ENCODE peak calls at places on chromosomes 12 and 14, in five cellular contexts. One of them, this sample, is unnamed.

GRCh38 chr12:4276524-4277204 is 3.1 kb downstream of the CCND2 start:
- DNase-seq in fibroblast of the aortic adventitia: peak
- DNase-seq in foreskin fibroblast: peak
- DNase-seq in tibial nerve: peak
- DNase-seq in cardiac fibroblast: peak
- DNase-seq in this sample: peak

GRCh38 chr12:62435337-62436163 is 31.1 kb upstream of the MON2 start:
- DNase-seq in tibial nerve: no peak
- DNase-seq in fibroblast of the aortic adventitia: peak
- DNase-seq in cardiac fibroblast: peak
- DNase-seq in foreskin fibroblast: peak
- DNase-seq in this sample: no peak

GRCh38 chr14:94622653-94623421 is 10.6 kb downstream of the SERPINA3 start:
- DNase-seq in fibroblast of the aortic adventitia: no peak
- DNase-seq in foreskin fibroblast: no peak
- DNase-seq in cardiac fibroblast: no peak
- DNase-seq in tibial nerve: no peak
- DNase-seq in this sample: no peak

GRCh38 chr14:24535737-24536136 is 27.7 kb upstream of the CMA1 start:
- DNase-seq in cardiac fibroblast: no peak
- DNase-seq in foreskin fibroblast: no peak
- DNase-seq in fibroblast of the aortic adventitia: no peak
- DNase-seq in tibial nerve: no peak
- DNase-seq in this sample: no peak

GRCh38 chr12:91072931-91073330 is 15.1 kb upstream of the KERA start:
- DNase-seq in fibroblast of the aortic adventitia: no peak
- DNase-seq in cardiac fibroblast: no peak
- DNase-seq in tibial nerve: no peak
- DNase-seq in foreskin fibroblast: no peak
- DNase-seq in this sample: no peak

GRCh38 chr12:94623161-94623920 is 27.0 kb downstream of the TMCC3 start:
- DNase-seq in foreskin fibroblast: no peak
- DNase-seq in tibial nerve: no peak
- DNase-seq in cardiac fibroblast: no peak
- DNase-seq in fibroblast of the aortic adventitia: no peak
- DNase-seq in this sample: no peak

GRCh38 chr14:80304125-80304766 is 92.9 kb upstream of the DIO2 start:
- DNase-seq in fibroblast of the aortic adventitia: peak
- DNase-seq in tibial nerve: no peak
- DNase-seq in foreskin fibroblast: peak
- DNase-seq in cardiac fibroblast: peak
- DNase-seq in this sample: no peak

GRCh38 chr12:104544836-104545235 is 88.1 kb downstream of the CHST11 start:
- DNase-seq in tibial nerve: no peak
- DNase-seq in cardiac fibroblast: no peak
- DNase-seq in foreskin fibroblast: no peak
- DNase-seq in fibroblast of the aortic adventitia: no peak
- DNase-seq in this sample: no peak

GRCh38 chr14:99261916-99262787 is 9.8 kb downstream of the BCL11B start:
- DNase-seq in foreskin fibroblast: no peak
- DNase-seq in cardiac fibroblast: no peak
- DNase-seq in fibroblast of the aortic adventitia: no peak
- DNase-seq in tibial nerve: no peak
- DNase-seq in this sample: no peak

GRCh38 chr14:54116972-54117371 is 160.3 kb upstream of the BMP4 start:
- DNase-seq in cardiac fibroblast: no peak
- DNase-seq in fibroblast of the aortic adventitia: peak
- DNase-seq in foreskin fibroblast: peak
- DNase-seq in tibial nerve: no peak
- DNase-seq in this sample: no peak

GRCh38 chr12:106629797-106630669 is 47.2 kb downstream of the RFX4 start:
- DNase-seq in cardiac fibroblast: peak
- DNase-seq in fibroblast of the aortic adventitia: peak
- DNase-seq in tibial nerve: no peak
- DNase-seq in foreskin fibroblast: peak
- DNase-seq in this sample: no peak

GRCh38 chr14:61342486-61342885 is 21.1 kb downstream of the PRKCH start:
- DNase-seq in cardiac fibroblast: no peak
- DNase-seq in fibroblast of the aortic adventitia: no peak
- DNase-seq in foreskin fibroblast: no peak
- DNase-seq in tibial nerve: no peak
- DNase-seq in this sample: peak

GRCh38 chr14:46717211-46717610 is 65.6 kb upstream of the RPL10L start:
- DNase-seq in fibroblast of the aortic adventitia: no peak
- DNase-seq in tibial nerve: no peak
- DNase-seq in foreskin fibroblast: no peak
- DNase-seq in cardiac fibroblast: no peak
- DNase-seq in this sample: no peak

GRCh38 chr14:80974338-80975078 is 19.1 kb downstream of the TSHR start:
- DNase-seq in tibial nerve: no peak
- DNase-seq in cardiac fibroblast: peak
- DNase-seq in foreskin fibroblast: no peak
- DNase-seq in fibroblast of the aortic adventitia: peak
- DNase-seq in this sample: no peak

GRCh38 chr14:21057803-21058675 is at the start of gene RNASE8:
- DNase-seq in cardiac fibroblast: no peak
- DNase-seq in tibial nerve: no peak
- DNase-seq in fibroblast of the aortic adventitia: no peak
- DNase-seq in foreskin fibroblast: no peak
- DNase-seq in this sample: no peak
- TF ChIP-seq CTCF in cardiac fibroblast: no peak
- TF ChIP-seq CTCF in tibial nerve: no peak
- TF ChIP-seq CTCF in fibroblast of the aortic adventitia: no peak
- TF ChIP-seq CTCF in foreskin fibroblast: no peak
- TF ChIP-seq CTCF in this sample: no peak

GRCh38 chr12:9736931-9737705 is 4.2 kb upstream of the CLECL1 start:
- DNase-seq in cardiac fibroblast: no peak
- DNase-seq in fibroblast of the aortic adventitia: no peak
- DNase-seq in tibial nerve: no peak
- DNase-seq in foreskin fibroblast: no peak
- DNase-seq in this sample: no peak

GRCh38 chr12:9742665-9743064 is 9.8 kb upstream of the CLECL1 start:
- DNase-seq in cardiac fibroblast: no peak
- DNase-seq in tibial nerve: no peak
- DNase-seq in fibroblast of the aortic adventitia: no peak
- DNase-seq in foreskin fibroblast: no peak
- DNase-seq in this sample: no peak

GRCh38 chr12:9741726-9742125 is 8.8 kb upstream of the CLECL1 start:
- DNase-seq in fibroblast of the aortic adventitia: no peak
- DNase-seq in tibial nerve: no peak
- DNase-seq in foreskin fibroblast: no peak
- DNase-seq in cardiac fibroblast: no peak
- DNase-seq in this sample: peak

GRCh38 chr12:9735601-9736000 is 2.7 kb upstream of the CLECL1 start:
- DNase-seq in cardiac fibroblast: no peak
- DNase-seq in foreskin fibroblast: no peak
- DNase-seq in tibial nerve: no peak
- DNase-seq in fibroblast of the aortic adventitia: no peak
- DNase-seq in this sample: no peak

GRCh38 chr12:9740109-9740750 is 7.3 kb upstream of the CLECL1 start:
- DNase-seq in foreskin fibroblast: no peak
- DNase-seq in tibial nerve: no peak
- DNase-seq in cardiac fibroblast: no peak
- DNase-seq in fibroblast of the aortic adventitia: no peak
- DNase-seq in this sample: no peak
- TF ChIP-seq CTCF in foreskin fibroblast: no peak
- TF ChIP-seq CTCF in tibial nerve: no peak
- TF ChIP-seq CTCF in cardiac fibroblast: no peak
- TF ChIP-seq CTCF in fibroblast of the aortic adventitia: no peak
- TF ChIP-seq CTCF in this sample: no peak

GRCh38 chr12:54762390-54762789 is 91.9 kb upstream of the MUCL1 start:
- DNase-seq in fibroblast of the aortic adventitia: no peak
- DNase-seq in cardiac fibroblast: no peak
- DNase-seq in foreskin fibroblast: no peak
- DNase-seq in tibial nerve: no peak
- DNase-seq in this sample: no peak

GRCh38 chr12:54765652-54766051 is 88.7 kb upstream of the MUCL1 start:
- DNase-seq in cardiac fibroblast: no peak
- DNase-seq in foreskin fibroblast: no peak
- DNase-seq in tibial nerve: no peak
- DNase-seq in fibroblast of the aortic adventitia: no peak
- DNase-seq in this sample: no peak

DNA sequence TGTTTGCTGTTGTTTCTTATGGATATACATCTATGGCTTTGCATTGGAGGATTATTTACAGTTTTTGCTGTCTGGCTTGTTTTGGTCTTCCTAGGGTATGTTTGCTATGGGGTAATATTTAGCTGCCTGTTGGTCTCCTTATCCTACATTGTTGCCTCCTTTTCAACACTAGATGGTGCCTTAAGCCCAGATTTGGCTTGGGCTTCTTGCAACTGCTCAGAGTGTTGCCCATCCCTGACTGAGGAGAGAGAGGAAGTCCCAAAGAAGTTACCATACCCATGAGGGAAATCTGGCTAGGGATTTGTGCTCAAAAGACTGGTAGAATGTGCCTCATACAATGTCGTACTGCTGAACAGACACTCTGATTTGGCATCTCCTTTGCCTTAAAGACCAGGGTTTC is 94.6 kb upstream of the MUCL1 start:
- DNase-seq in cardiac fibroblast: peak
- DNase-seq in foreskin fibroblast: peak
- DNase-seq in fibroblast of the aortic adventitia: peak
- DNase-seq in tibial nerve: no peak
- DNase-seq in this sample: no peak
- TF ChIP-seq CTCF in cardiac fibroblast: peak
- TF ChIP-seq CTCF in foreskin fibroblast: peak
- TF ChIP-seq CTCF in fibroblast of the aortic adventitia: peak
- TF ChIP-seq CTCF in tibial nerve: no peak
- TF ChIP-seq CTCF in this sample: no peak

GRCh38 chr12:113826805-113827204 is 139.3 kb downstream of the RBM19 start:
- DNase-seq in tibial nerve: no peak
- DNase-seq in cardiac fibroblast: no peak
- DNase-seq in fibroblast of the aortic adventitia: no peak
- DNase-seq in foreskin fibroblast: no peak
- DNase-seq in this sample: no peak
- TF ChIP-seq CTCF in tibial nerve: no peak
- TF ChIP-seq CTCF in cardiac fibroblast: no peak
- TF ChIP-seq CTCF in fibroblast of the aortic adventitia: no peak
- TF ChIP-seq CTCF in foreskin fibroblast: no peak
- TF ChIP-seq CTCF in this sample: no peak

GRCh38 chr12:21891763-21892217 is 49.4 kb downstream of the ABCC9 start:
- DNase-seq in foreskin fibroblast: no peak
- DNase-seq in fibroblast of the aortic adventitia: peak
- DNase-seq in tibial nerve: no peak
- DNase-seq in cardiac fibroblast: peak
- DNase-seq in this sample: no peak

GRCh38 chr12:21892341-21892740 is 48.9 kb downstream of the ABCC9 start:
- DNase-seq in foreskin fibroblast: no peak
- DNase-seq in fibroblast of the aortic adventitia: no peak
- DNase-seq in cardiac fibroblast: no peak
- DNase-seq in tibial nerve: no peak
- DNase-seq in this sample: no peak

GRCh38 chr12:21884942-21885341 is 56.3 kb downstream of the ABCC9 start:
- DNase-seq in foreskin fibroblast: no peak
- DNase-seq in tibial nerve: no peak
- DNase-seq in cardiac fibroblast: no peak
- DNase-seq in fibroblast of the aortic adventitia: peak
- DNase-seq in this sample: no peak

GRCh38 chr12:21893924-21894323 is 47.3 kb downstream of the ABCC9 start:
- DNase-seq in fibroblast of the aortic adventitia: no peak
- DNase-seq in cardiac fibroblast: no peak
- DNase-seq in tibial nerve: no peak
- DNase-seq in foreskin fibroblast: no peak
- DNase-seq in this sample: no peak

DNA sequence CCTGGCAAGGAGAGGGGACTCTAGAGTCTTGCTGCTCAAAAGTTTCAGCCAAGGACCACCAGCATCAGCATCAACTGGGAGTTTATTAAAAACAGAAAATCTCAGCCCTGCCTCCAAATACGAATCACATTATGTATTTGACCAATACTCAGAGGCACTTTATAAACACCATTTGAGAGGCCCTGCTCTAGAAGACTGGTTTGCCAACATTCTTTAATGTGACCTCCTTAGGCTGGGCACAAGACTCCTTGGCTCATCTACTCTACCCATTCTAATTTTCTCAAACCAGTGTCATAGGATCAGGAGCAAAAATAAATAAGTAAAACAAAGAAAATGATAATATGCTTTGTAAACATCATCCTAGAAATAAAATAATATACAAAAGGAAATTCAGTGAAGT is 52.8 kb downstream of the ABCC9 start:
- DNase-seq in fibroblast of the aortic adventitia: no peak
- DNase-seq in foreskin fibroblast: no peak
- DNase-seq in cardiac fibroblast: no peak
- DNase-seq in tibial nerve: no peak
- DNase-seq in this sample: no peak
- TF ChIP-seq CTCF in fibroblast of the aortic adventitia: no peak
- TF ChIP-seq CTCF in foreskin fibroblast: no peak
- TF ChIP-seq CTCF in cardiac fibroblast: no peak
- TF ChIP-seq CTCF in tibial nerve: no peak
- TF ChIP-seq CTCF in this sample: no peak

GRCh38 chr14:76657404-76657803 is 103.9 kb upstream of the VASH1 start:
- DNase-seq in cardiac fibroblast: no peak
- DNase-seq in fibroblast of the aortic adventitia: no peak
- DNase-seq in foreskin fibroblast: no peak
- DNase-seq in tibial nerve: no peak
- DNase-seq in this sample: no peak
- TF ChIP-seq CTCF in cardiac fibroblast: no peak
- TF ChIP-seq CTCF in fibroblast of the aortic adventitia: no peak
- TF ChIP-seq CTCF in foreskin fibroblast: no peak
- TF ChIP-seq CTCF in tibial nerve: no peak
- TF ChIP-seq CTCF in this sample: no peak

GRCh38 chr12:17588968-17589367 is 501.0 kb downstream of the RERGL start:
- DNase-seq in fibroblast of the aortic adventitia: no peak
- DNase-seq in foreskin fibroblast: no peak
- DNase-seq in tibial nerve: no peak
- DNase-seq in cardiac fibroblast: no peak
- DNase-seq in this sample: no peak
- TF ChIP-seq CTCF in fibroblast of the aortic adventitia: peak
- TF ChIP-seq CTCF in foreskin fibroblast: no peak
- TF ChIP-seq CTCF in tibial nerve: no peak
- TF ChIP-seq CTCF in cardiac fibroblast: peak
- TF ChIP-seq CTCF in this sample: no peak

DNA sequence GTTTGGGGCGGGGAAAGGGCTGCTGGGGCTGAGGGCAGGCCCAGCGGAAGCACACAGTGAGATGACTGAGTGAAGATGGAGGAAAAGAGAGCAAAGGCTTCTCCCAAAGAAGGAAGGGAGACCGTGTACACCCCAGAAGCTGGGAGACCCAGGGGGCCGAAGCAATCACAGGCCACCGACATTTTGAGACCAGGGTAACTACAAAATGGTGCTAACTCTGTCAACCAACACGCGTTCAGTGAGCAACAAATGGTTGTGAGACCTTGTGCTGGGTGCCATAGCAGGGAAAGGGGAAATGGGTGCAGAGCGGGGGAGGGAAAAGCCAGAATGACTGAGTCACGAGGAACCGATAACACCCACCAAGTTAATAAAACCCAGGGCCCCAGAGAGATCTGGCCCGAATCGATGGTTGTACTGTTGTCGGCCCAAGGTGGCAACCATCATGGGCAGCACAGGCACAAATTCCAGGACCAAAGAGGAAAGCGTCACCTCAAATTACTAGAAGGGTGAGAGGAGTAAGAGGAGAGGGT is 50.3 kb downstream of the CDC42BPB start:
- DNase-seq in tibial nerve: no peak
- DNase-seq in cardiac fibroblast: no peak
- DNase-seq in fibroblast of the aortic adventitia: no peak
- DNase-seq in foreskin fibroblast: no peak
- DNase-seq in this sample: no peak
- TF ChIP-seq CTCF in tibial nerve: no peak
- TF ChIP-seq CTCF in cardiac fibroblast: no peak
- TF ChIP-seq CTCF in fibroblast of the aortic adventitia: no peak
- TF ChIP-seq CTCF in foreskin fibroblast: no peak
- TF ChIP-seq CTCF in this sample: no peak

This sample was measured in natural killer cell.